ENCODE peak calls at places on chromosomes 7 and 10, in four cellular contexts. F, I, P and Q are unnamed samples.

GRCh38 chr10:50528206-50528605 is 95.5 kb downstream of the SGMS1 start:
- DNase-seq in I (no peak), P (no peak), F (no peak), Q (no peak)

GRCh38 chr10:77718957-77719356 is 81.3 kb upstream of the KCNMA1 start:
- DNase-seq in P (no peak), F (no peak), I (no peak), Q (no peak)

GRCh38 chr7:1919539-1920265 is 249.6 kb downstream of the ELFN1 start:
- DNase-seq in F (no peak), P (no peak), I (no peak), Q (no peak)

GRCh38 chr10:126242352-126243260 is 145.7 kb downstream of the ADAM12 start:
- DNase-seq in P (no peak), F (no peak), I (no peak), Q (no peak)

GRCh38 chr10:92047215-92047614 is 123.6 kb downstream of the BTAF1 start:
- DNase-seq in I (no peak), P (no peak), F (no peak), Q (no peak)

GRCh38 chr7:31122649-31123058 is 70.5 kb downstream of the ADCYAP1R1 start:
- DNase-seq in F (no peak), I (peak), P (peak), Q (peak)

GRCh38 chr10:102133373-102134195 is 744 bp downstream of the PPRC1 start:
- DNase-seq in I (no peak), F (no peak), P (peak), Q (no peak)

GRCh38 chr10:89351402-89352038 is 23.7 kb downstream of the IFIT3 start:
- DNase-seq in I (no peak), P (no peak), F (peak), Q (no peak)

GRCh38 chr7:27151341-27151944 is 940 bp downstream of the HOXA3 start:
- DNase-seq in I (no peak), F (no peak), P (no peak), Q (no peak)

GRCh38 chr7:118151671-118152070 is 32.3 kb upstream of the LSM8 start:
- DNase-seq in F (no peak), I (no peak), P (no peak), Q (no peak)

GRCh38 chr7:113370910-113371309 is 252.6 kb upstream of the SMIM30 start:
- DNase-seq in I (no peak), P (no peak), F (no peak), Q (no peak)

GRCh38 chr7:20561466-20561865 is 54.0 kb upstream of the ABCB5 start:
- DNase-seq in F (no peak), I (no peak), P (no peak), Q (no peak)

GRCh38 chr7:84337386-84337785 is 142.8 kb upstream of the SEMA3A start:
- DNase-seq in P (no peak), I (no peak), F (no peak), Q (no peak)

GRCh38 chr10:124663228-124663627 is 81.0 kb downstream of the FAM53B start:
- DNase-seq in F (no peak), I (no peak), P (no peak), Q (no peak)

GRCh38 chr7:149081914-149082313 is 8.6 kb downstream of the ZNF786 start:
- DNase-seq in I (no peak), P (no peak), F (no peak), Q (no peak)

GRCh38 chr7:90625562-90625961 is 29.4 kb downstream of the CDK14 start:
- DNase-seq in I (peak), F (no peak), P (no peak), Q (no peak)

GRCh38 chr10:105769248-105770184 is 1128.4 kb downstream of the SORCS3 start:
- DNase-seq in I (no peak), F (no peak), P (no peak), Q (no peak)

GRCh38 chr7:128020161-128020560 is 11.1 kb downstream of the LRRC4 start:
- DNase-seq in P (peak), F (no peak), I (no peak), Q (peak)

GRCh38 chr10:113175756-113176651 is 226.0 kb downstream of the TCF7L2 start:
- DNase-seq in F (no peak), P (no peak), I (no peak), Q (no peak)

GRCh38 chr7:158103378-158103777 is 484.2 kb downstream of the PTPRN2 start:
- DNase-seq in P (no peak), I (no peak), F (no peak), Q (no peak)
- TF ChIP-seq SIN3A in P (no peak), I (no peak), F (no peak), Q (no peak)

DNA sequence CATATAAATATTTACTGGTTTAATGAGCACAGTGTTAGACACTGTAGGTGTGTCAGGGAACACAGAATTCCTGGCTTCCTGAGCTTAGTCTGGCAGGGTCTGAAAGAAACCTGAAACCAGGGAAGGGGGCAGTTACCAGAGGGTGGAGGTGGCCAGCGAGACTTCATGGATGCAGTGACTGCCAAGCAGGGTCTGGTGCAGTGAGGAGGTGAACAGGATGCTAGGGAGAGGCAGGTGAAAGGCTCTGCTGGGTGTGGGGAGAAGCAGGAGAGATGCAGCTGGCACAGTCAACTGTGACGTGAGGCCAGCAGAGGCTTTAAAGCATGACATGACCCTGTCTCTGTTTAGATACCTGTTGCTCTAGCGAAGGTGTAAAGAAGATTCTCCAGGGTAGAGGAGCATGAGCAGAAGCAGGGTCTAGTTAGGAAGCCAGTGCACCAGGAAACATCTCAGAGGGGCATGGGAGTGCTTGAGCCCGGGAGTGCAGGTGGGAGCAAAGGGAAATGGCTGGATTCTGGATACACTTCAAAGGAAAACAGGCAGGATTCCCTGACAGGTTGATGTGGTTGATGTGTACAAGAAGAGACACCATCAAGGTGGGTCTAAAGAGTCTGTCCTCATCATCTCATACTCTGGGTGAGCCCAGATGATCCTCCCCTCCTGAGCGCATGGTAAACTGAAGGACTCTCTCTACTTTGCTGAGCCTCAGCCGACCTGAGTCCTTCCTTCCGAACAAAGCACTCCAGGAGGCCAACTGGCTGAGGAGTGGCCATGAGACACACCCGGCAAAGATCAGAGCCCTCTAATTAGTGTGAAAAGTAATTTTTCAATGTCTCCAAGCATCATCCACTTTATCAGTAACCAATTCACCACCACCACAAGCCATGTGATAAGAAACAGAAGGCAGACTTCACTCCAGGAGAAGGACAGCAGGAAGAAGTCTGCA is 186.8 kb downstream of the COBL start:
- DNase-seq in F (no peak), I (no peak), P (no peak), Q (no peak)
- TF ChIP-seq ZNF274 in F (no peak), I (no peak), P (no peak), Q (no peak)

GRCh38 chr7:29282819-29283414 is 88.3 kb downstream of the CHN2 start:
- DNase-seq in I (no peak), F (no peak), P (no peak), Q (no peak)

GRCh38 chr7:29287366-29287765 is 92.8 kb downstream of the CHN2 start:
- DNase-seq in F (no peak), I (no peak), P (no peak), Q (peak)

GRCh38 chr7:29285861-29286260 is 91.3 kb downstream of the CHN2 start:
- DNase-seq in P (no peak), F (no peak), I (no peak), Q (no peak)

GRCh38 chr7:29284586-29285450 is 90.2 kb downstream of the CHN2 start:
- DNase-seq in F (no peak), I (no peak), P (no peak), Q (no peak)

GRCh38 chr7:29285451-29285807 is 90.9 kb downstream of the CHN2 start:
- DNase-seq in F (peak), I (no peak), P (no peak), Q (peak)
- TF ChIP-seq SIN3A in F (no peak), I (no peak), P (no peak), Q (no peak)

DNA sequence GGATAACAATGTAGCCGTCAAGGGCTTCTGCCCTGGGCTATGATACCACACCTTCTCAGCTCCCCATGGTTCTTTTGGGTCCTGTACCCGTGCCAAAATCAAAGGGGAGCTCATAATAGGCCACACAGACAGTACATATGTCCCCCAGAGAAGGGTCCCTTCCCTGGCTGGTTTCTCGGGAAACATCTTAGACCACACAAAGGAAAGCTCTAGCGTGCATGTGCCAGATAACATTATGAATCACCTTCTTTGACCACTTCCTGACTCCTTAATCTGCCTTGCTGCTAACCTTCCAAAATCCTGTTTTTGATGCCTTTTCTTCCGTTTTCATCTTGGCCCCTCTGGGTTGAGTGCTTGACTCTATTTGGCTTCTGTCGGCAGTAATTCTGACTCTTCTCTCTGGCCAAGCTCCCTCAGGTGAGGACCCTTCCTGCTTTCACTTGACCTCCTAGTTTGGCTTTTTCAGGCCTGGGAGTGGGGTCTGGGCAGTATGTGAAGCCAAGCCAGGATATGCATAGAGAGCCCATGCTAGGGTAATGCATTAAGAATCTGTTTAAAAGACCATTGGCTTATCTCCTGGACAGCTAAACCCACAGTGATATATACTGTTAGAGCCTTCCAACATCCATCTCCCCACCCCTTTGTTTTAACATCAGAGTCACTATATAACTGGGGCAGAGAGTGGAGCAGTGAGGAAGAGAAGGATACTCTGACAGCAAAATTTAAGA is 84.8 kb downstream of the ANLN start:
- DNase-seq in I (no peak), P (peak), F (no peak), Q (no peak)
- TF ChIP-seq ZNF274 in I (no peak), P (no peak), F (no peak), Q (no peak)

GRCh38 chr10:6047326-6047611 is 14.9 kb downstream of the IL2RA start:
- DNase-seq in F (no peak), I (no peak), P (no peak), Q (no peak)

GRCh38 chr10:6045600-6046457 is 16.3 kb downstream of the IL2RA start:
- DNase-seq in I (no peak), P (no peak), F (no peak), Q (no peak)

GRCh38 chr10:6047847-6048246 is 14.3 kb downstream of the IL2RA start:
- DNase-seq in F (no peak), P (no peak), I (no peak), Q (no peak)

GRCh38 chr10:6048281-6049030 is 13.7 kb downstream of the IL2RA start:
- DNase-seq in F (no peak), P (no peak), I (no peak), Q (no peak)

DNA sequence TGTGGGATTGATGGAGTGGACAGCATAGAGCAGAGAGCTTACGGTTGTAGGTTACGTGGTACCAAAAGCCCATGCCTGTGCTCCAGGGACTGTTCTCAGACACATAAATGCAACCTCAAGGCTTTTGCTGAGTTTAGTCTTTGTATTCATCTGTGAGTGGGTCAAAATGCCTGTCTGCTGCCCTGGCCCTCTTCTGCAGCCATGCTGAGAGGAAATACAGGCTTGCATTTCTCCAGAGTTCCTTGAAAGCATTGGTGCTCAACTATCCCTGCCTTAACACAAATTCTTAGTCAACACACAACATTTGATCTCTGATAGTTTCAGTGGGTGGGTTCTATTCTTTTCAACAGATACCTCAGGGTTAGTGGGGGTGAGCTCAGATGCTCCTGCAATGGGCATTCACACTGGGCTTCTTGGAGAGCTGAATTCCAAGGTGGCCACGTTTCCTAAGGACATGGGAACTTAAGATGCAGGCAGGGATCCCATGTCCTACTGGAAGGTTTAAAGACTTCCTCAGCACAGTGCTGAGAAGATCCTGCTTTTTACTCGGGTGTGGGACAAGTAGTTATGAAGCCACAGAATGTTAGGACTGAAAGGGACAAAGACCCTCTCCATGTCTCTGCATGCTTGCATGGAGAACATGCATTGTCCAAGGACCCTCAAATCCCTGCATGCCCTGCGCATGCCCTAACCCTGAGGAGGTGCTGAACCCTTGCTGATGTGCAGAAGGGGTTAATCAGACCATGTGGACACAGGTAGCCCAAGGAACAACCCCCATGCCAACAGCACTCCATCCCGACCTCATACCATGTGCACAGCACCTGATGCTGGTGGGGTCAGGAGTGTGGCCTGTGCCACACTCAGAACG is 15.5 kb downstream of the IL2RA start:
- DNase-seq in F (no peak), P (no peak), I (no peak), Q (no peak)
- TF ChIP-seq SIN3A in F (no peak), P (no peak), I (no peak), Q (no peak)

GRCh38 chr10:111546216-111546615 is 469.4 kb downstream of the ADRA2A start:
- DNase-seq in P (no peak), F (no peak), I (no peak), Q (no peak)

GRCh38 chr10:111551001-111551400 is 474.2 kb downstream of the ADRA2A start:
- DNase-seq in P (no peak), F (no peak), I (no peak), Q (no peak)

DNA sequence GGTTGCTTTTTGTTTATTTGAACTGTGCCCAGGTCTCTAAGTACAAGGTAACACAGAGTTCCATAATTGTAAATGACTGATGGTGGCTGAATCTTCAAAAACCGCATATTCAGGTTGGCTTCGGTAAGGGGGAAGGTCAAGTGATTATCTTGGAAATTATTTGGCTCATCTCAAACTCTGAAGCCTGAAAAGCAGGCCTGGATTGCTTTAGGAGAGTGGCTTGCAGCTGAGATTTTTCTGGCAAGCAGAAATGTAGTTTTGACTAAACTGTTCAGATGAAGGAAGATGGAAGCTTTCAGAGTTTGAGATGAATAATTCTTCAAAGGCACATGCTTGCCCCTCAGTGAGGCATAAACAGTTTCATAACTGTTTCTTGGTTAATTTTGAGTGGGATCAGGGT is 469.0 kb downstream of the ADRA2A start:
- DNase-seq in P (no peak), I (no peak), F (no peak), Q (no peak)
- TF ChIP-seq ZNF274 in P (no peak), I (no peak), F (no peak), Q (no peak)

GRCh38 chr10:18721067-18721466 is 61.8 kb downstream of the ARL5B start:
- DNase-seq in P (no peak), I (no peak), F (no peak), Q (no peak)

GRCh38 chr10:18723801-18724200 is 64.6 kb downstream of the ARL5B start:
- DNase-seq in F (no peak), I (no peak), P (no peak), Q (no peak)

DNA sequence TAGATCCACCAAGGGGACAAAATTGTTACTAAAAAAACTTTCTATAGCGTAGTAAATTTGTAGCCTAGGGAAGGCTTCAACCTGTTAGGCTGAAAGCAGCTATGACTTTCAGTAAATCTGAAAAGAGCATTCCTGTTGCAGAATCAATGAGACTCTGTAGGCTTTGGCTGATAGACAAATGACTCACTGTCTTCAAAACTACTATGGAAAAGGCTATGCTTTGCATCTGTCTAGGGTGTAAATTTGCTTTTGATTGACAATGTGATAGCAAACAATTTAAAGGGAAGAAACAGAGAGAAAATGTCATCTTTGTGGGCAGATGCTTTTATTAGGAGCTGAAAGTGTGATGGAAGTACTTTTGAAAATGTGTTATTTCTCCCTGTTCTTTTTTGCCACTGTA is 60.6 kb downstream of the ARL5B start:
- DNase-seq in F (no peak), I (no peak), P (no peak), Q (no peak)
- TF ChIP-seq SIN3A in F (no peak), I (no peak), P (no peak), Q (no peak)